ENCODE peak calls at places on chromosomes 11 and 22, in eight cellular contexts. Z, J, S, R, E, Y, P and O are unnamed samples.

GRCh38 chr11:445765-446588 is 4.1 kb upstream of the PTDSS2 start:
- DNase-seq in Z (no peak), J (peak), S (no peak), R (no peak), E (no peak), Y (peak), P (no peak), O (no peak)

GRCh38 chr11:62556102-62556871 is 9.7 kb upstream of the AHNAK start:
- DNase-seq in Z (peak), J (peak), S (peak), R (peak), E (peak), Y (peak), P (peak), O (peak)

GRCh38 chr22:30041475-30041874 is 38.8 kb upstream of the HORMAD2 start:
- DNase-seq in Z (no peak), J (no peak), S (no peak), R (no peak), E (no peak), Y (no peak), P (no peak), O (no peak)

GRCh38 chr11:117316197-117316961 is at the start of gene BACE1:
- DNase-seq in Z (peak), J (peak), S (no peak), R (peak), E (peak), Y (peak), P (no peak), O (peak)

GRCh38 chr22:43697894-43698293 is 114.2 kb downstream of the EFCAB6 start:
- DNase-seq in Z (no peak), J (no peak), S (peak), R (no peak), E (no peak), Y (no peak), P (no peak), O (no peak)

GRCh38 chr11:73570415-73571114 is 27.3 kb downstream of the FAM168A start:
- DNase-seq in Z (no peak), J (no peak), S (no peak), R (peak), E (no peak), Y (no peak), P (no peak), O (no peak)

GRCh38 chr11:45812581-45813548 is 7.9 kb downstream of the SLC35C1 start:
- DNase-seq in Z (no peak), J (no peak), S (no peak), R (no peak), E (no peak), Y (no peak), P (no peak), O (no peak)

GRCh38 chr11:77082838-77083552 is 16.2 kb downstream of the CAPN5 start:
- DNase-seq in Z (no peak), J (peak), S (no peak), R (peak), E (no peak), Y (peak), P (peak), O (no peak)

GRCh38 chr11:48109046-48109666 is 107.5 kb upstream of the OR4B1 start:
- DNase-seq in Z (no peak), J (no peak), S (peak), R (peak), E (no peak), Y (no peak), P (peak), O (no peak)

GRCh38 chr11:74010306-74010981 is 1.6 kb upstream of the UCP3 start:
- DNase-seq in Z (no peak), J (no peak), S (no peak), R (no peak), E (no peak), Y (no peak), P (no peak), O (no peak)

GRCh38 chr11:28657378-28658030 is 549.3 kb downstream of the METTL15 start:
- DNase-seq in Z (no peak), J (no peak), S (no peak), R (peak), E (no peak), Y (no peak), P (no peak), O (no peak)

GRCh38 chr22:49613108-49613507 is 214.6 kb downstream of the BRD1 start:
- DNase-seq in Z (no peak), J (no peak), S (no peak), R (no peak), E (no peak), Y (peak), P (no peak), O (no peak)

GRCh38 chr11:134637091-134638015 is 225.3 kb upstream of the B3GAT1 start:
- DNase-seq in Z (no peak), J (no peak), S (peak), R (no peak), E (no peak), Y (no peak), P (no peak), O (no peak)

GRCh38 chr11:8222820-8223512 is 40.7 kb downstream of the LMO1 start:
- DNase-seq in Z (no peak), J (peak), S (no peak), R (no peak), E (no peak), Y (peak), P (no peak), O (no peak)

GRCh38 chr11:125939081-125939521 is 6.7 kb upstream of the VSIG10L2 start:
- DNase-seq in Z (no peak), J (no peak), S (no peak), R (no peak), E (no peak), Y (no peak), P (no peak), O (no peak)

GRCh38 chr11:125990244-125990643 is 44.4 kb downstream of the VSIG10L2 start:
- DNase-seq in Z (peak), J (no peak), S (no peak), R (peak), E (no peak), Y (no peak), P (no peak), O (no peak)

GRCh38 chr11:95692526-95693270 is 96.9 kb downstream of the FAM76B start:
- DNase-seq in Z (no peak), J (no peak), S (no peak), R (peak), E (no peak), Y (no peak), P (no peak), O (no peak)

GRCh38 chr22:43273902-43274484 is 69.2 kb downstream of the SCUBE1 start:
- DNase-seq in Z (no peak), J (no peak), S (peak), R (peak), E (peak), Y (no peak), P (peak), O (no peak)

GRCh38 chr11:119066481-119066880 is 1.1 kb upstream of the VPS11 start:
- DNase-seq in Z (no peak), J (no peak), S (no peak), R (no peak), E (no peak), Y (no peak), P (no peak), O (no peak)

GRCh38 chr11:45741582-45741981 is 63.4 kb upstream of the SLC35C1 start:
- DNase-seq in Z (no peak), J (no peak), S (no peak), R (no peak), E (no peak), Y (no peak), P (no peak), O (no peak)

GRCh38 chr22:44526431-44527115 is 28.5 kb upstream of the RTL6 start:
- DNase-seq in Z (no peak), J (no peak), S (no peak), R (no peak), E (no peak), Y (no peak), P (no peak), O (no peak)

GRCh38 chr22:45554040-45554406 is 51.3 kb downstream of the FBLN1 start:
- DNase-seq in Z (no peak), J (no peak), S (peak), R (no peak), E (no peak), Y (no peak), P (no peak), O (no peak)

GRCh38 chr22:17807086-17807485 is 32.8 kb upstream of the BID start:
- DNase-seq in Z (no peak), J (no peak), S (no peak), R (no peak), E (no peak), Y (no peak), P (no peak), O (no peak)

GRCh38 chr11:131684111-131685060 is 314.0 kb downstream of the NTM start:
- DNase-seq in Z (no peak), J (no peak), S (no peak), R (no peak), E (no peak), Y (no peak), P (no peak), O (no peak)

DNA sequence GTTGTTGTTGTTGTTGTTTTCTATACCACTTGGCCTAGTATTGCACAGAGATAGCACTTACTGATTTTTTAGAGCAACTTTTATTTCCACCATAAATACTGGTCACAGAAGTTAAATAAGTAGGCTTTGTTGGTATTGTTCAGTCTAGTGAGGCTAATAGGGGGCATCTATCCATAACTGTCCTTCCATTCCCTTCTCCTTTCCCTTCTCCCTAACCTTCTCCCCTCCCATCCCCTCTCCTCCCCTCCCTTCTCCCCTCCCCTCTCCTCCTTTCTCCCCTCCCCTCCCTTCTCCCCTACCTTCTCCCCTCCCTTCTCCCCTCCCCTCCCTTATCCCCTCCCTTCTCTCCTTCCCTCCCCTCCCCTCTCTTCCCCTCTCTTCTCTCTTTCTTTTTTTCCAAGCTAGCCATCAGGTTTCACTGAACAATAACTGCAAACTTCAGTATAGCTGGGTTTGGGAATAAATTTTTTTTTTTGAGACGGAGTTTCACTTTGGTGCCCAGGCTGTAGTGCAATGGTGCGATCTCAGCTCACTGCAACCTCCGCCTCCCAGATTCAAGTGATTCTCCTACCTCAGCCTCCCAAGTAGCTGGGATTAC is 56.5 kb downstream of the STIM1 start:
- DNase-seq in Z (no peak), J (no peak), S (no peak), R (no peak), E (no peak), Y (no peak), P (no peak), O (no peak)
- H3K4me3 ChIP-seq in Z (no peak), J (no peak), S (no peak), R (no peak), E (no peak), Y (no peak), P (no peak), O (no peak)

GRCh38 chr22:26479043-26479791 is 4.4 kb downstream of the HPS4 start:
- DNase-seq in Z (no peak), J (no peak), S (no peak), R (no peak), E (peak), Y (no peak), P (no peak), O (no peak)

GRCh38 chr22:26474687-26475086 is 8.9 kb downstream of the HPS4 start:
- DNase-seq in Z (no peak), J (no peak), S (no peak), R (no peak), E (no peak), Y (no peak), P (no peak), O (no peak)

GRCh38 chr22:26479792-26480610 is 3.6 kb downstream of the HPS4 start:
- DNase-seq in Z (no peak), J (no peak), S (no peak), R (no peak), E (peak), Y (no peak), P (no peak), O (no peak)

GRCh38 chr22:26477341-26477731 is 6.2 kb downstream of the HPS4 start:
- DNase-seq in Z (no peak), J (no peak), S (no peak), R (no peak), E (no peak), Y (no peak), P (no peak), O (no peak)

DNA sequence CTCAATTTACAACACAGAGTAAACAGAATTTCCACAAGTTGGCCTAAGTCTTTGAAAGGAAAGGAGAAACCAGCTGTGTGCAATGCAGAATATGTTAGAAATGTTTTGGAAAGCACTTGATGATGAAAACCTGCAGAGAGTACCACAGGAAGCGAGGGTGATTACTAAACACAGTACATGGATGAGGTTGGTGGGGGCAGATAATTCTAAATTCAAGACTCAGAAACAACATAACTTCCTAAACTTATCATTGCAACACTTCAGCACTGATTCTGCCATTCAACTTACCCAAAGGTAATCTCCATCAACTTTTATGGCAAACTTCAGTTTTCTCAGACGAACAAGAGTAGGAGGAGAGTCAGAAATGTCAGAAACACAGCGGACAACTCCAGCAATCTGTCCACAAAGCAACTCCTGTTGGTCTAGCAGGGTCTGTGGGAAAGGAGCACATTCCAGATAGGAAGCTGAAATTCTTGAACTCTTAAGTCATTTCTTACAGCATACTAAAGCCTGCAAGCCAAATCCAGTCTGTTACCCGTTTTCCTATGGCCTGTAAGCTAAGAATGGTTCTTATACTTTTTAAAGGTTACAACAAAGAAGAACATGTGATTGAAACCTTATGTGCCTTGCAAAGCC is 6.8 kb downstream of the HPS4 start:
- DNase-seq in Z (no peak), J (no peak), S (no peak), R (peak), E (no peak), Y (no peak), P (no peak), O (no peak)
- H3K4me3 ChIP-seq in Z (no peak), J (no peak), S (no peak), R (no peak), E (no peak), Y (no peak), P (no peak), O (no peak)

DNA sequence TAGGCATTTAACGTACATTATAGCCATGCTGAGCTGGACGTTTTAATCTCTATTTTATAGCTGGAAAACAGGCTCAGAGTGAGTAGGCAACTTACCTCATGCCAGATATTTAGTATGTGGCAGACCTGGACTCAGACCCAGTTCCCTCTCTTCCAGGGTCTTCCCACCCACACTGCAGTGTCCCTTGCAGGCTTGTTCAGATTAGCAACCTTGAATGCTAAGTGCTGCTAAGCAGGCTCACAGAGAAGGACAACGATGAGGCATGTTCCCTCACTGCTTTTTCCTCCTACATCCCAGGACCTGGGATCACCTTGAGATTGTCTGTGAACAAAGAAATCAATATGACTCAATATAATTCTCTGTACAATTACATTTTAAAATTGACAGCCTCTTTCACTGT is 65.6 kb downstream of the NCAM1 start:
- DNase-seq in Z (no peak), J (no peak), S (no peak), R (no peak), E (no peak), Y (no peak), P (no peak), O (no peak)
- H3K4me3 ChIP-seq in Z (no peak), J (no peak), S (no peak), R (no peak), E (no peak), Y (no peak), P (no peak), O (no peak)

GRCh38 chr11:27183672-27184457 is 143.2 kb downstream of the BBOX1 start:
- DNase-seq in Z (peak), J (peak), S (peak), R (peak), E (peak), Y (no peak), P (peak), O (no peak)

GRCh38 chr11:27187075-27187847 is 146.6 kb downstream of the BBOX1 start:
- DNase-seq in Z (no peak), J (no peak), S (no peak), R (no peak), E (no peak), Y (no peak), P (no peak), O (no peak)

GRCh38 chr11:27187848-27188621 is 147.4 kb downstream of the BBOX1 start:
- DNase-seq in Z (no peak), J (peak), S (no peak), R (no peak), E (no peak), Y (no peak), P (no peak), O (no peak)

GRCh38 chr11:27179334-27179733 is 138.7 kb downstream of the BBOX1 start:
- DNase-seq in Z (no peak), J (no peak), S (no peak), R (no peak), E (no peak), Y (no peak), P (no peak), O (no peak)

DNA sequence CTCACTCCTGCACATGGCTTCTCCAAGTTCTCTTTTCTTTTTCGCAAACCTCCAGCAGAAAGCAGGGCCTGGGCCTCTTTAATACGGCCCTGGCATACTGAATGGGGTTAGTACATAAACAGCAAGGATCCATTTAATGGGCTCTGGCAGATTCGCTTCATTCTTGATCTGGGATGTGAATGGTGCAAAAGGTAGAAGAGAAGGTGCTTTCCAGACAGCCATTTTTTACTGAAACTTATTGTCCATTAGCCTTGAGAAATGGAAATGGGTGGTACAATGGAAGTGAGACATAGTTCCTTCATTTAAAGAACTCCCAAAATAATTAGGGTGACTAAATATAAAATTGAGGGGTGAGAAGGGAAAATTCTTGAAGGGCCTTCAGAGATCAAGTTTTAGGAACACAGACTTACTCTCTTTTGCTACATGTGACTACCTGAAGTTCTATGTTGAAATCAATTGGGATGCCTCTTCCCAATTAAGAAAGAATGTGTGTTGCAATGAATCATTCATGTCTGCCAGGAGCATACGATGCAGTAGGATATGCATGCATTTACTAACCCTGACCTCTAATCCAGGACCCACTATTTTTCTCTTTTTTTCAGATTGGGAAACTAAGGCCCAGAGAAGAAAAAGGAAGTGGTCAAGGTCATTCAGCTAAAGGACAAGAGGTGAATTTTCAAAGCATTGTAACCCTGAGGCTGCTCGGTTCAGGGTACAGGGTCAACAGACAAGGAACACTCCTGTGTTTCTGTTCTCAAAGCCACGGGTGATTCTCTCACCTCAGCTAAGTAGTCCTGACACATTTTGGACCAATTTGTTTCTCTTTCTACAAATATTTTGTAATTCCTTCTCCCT is 144.1 kb downstream of the BBOX1 start:
- DNase-seq in Z (no peak), J (no peak), S (no peak), R (no peak), E (no peak), Y (no peak), P (no peak), O (no peak)
- H3K4me3 ChIP-seq in Z (no peak), J (no peak), S (no peak), R (no peak), E (no peak), Y (no peak), P (no peak), O (no peak)

DNA sequence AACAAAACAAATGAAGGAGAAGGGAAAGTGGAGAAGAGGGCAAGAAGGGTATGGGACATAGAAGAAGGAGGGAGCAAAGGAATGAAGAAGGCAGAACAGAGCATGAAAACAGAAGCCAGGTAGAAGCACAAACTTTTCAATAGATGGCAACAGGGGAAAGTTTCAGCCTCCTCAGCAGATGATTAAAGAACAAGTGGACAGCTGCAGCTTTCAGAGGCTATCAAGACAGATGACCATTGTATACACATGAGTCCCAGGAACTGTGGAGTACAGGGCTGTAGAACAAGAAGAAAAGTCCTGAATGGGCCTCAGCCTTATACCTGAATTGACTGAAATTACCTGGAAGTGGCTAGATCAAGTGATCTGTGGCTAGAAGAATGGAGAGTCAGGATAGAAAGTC is 62.0 kb upstream of the FIBIN start:
- DNase-seq in Z (no peak), J (no peak), S (no peak), R (no peak), E (no peak), Y (no peak), P (no peak), O (no peak)
- H3K4me3 ChIP-seq in Z (no peak), J (no peak), S (no peak), R (no peak), E (no peak), Y (no peak), P (no peak), O (no peak)

DNA sequence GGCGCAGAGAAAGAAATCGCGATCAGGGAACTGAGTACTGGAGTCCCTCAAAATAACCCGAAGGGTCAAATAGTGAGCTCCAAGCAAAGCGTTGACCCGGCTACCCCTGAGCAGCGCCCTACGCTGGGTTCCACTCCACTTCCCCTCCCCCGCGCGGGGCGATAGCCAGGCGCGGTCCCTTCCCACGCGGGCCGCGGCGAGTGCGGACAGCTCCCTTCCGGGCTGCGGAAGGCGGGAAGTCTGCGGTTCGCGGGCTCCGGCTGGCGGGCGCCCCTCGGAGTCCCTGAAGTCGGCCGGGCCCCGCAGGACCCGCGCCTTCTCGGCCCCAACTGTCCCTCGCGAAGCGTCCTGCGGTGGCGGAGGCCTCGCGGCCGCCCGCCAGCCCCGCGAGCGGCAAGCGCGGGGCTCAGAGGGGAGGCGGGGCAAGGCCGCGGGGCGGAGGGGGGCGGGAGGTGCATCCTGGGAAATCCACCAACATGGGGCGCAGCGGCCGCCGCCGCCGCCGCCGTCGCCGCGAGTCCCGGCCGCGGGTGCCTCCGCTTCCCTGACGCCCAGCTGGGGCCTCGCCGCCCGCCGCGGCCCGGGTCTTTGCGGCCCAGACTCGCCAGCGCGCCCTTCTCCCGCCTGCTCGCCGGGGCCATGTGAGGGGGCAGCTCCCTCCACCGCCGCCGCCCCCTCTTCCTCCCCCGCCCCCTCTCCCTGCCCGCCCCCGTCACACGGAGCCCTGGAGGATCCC is at the start of gene QSER1:
- DNase-seq in Z (no peak), J (peak), S (peak), R (peak), E (peak), Y (peak), P (peak), O (no peak)
- H3K4me3 ChIP-seq in Z (peak), J (peak), S (peak), R (peak), E (peak), Y (peak), P (peak), O (peak)